ENCODE peak calls at places on chromosomes 6 and 20, in eight cellular contexts. One of them, this sample, is unnamed.

GRCh38 chr20:5835234-5835845 is 85.1 kb downstream of the SHLD1 start:
- DNase-seq in tibial nerve: no peak
- DNase-seq in suprapubic skin: no peak
- DNase-seq in transverse colon: no peak
- DNase-seq in SK-N-SH: peak; percentile 39
- DNase-seq in sigmoid colon: no peak
- DNase-seq in K562: no peak
- DNase-seq in ovary: peak; percentile 31
- DNase-seq in this sample: no peak

GRCh38 chr6:155117266-155117665 is 122.2 kb downstream of the TIAM2 start:
- DNase-seq in K562: no peak
- DNase-seq in ovary: no peak
- DNase-seq in SK-N-SH: no peak
- DNase-seq in tibial nerve: no peak
- DNase-seq in suprapubic skin: no peak
- DNase-seq in transverse colon: no peak
- DNase-seq in sigmoid colon: no peak
- DNase-seq in this sample: no peak

GRCh38 chr20:11144114-11144513 is 470.3 kb upstream of the JAG1 start:
- DNase-seq in ovary: no peak
- DNase-seq in tibial nerve: no peak
- DNase-seq in transverse colon: no peak
- DNase-seq in SK-N-SH: no peak
- DNase-seq in sigmoid colon: peak; percentile 72
- DNase-seq in suprapubic skin: no peak
- DNase-seq in K562: no peak
- DNase-seq in this sample: no peak

GRCh38 chr6:133502451-133503259 is 261.5 kb downstream of the EYA4 start:
- DNase-seq in suprapubic skin: no peak
- DNase-seq in ovary: peak; percentile 23
- DNase-seq in sigmoid colon: no peak
- DNase-seq in K562: no peak
- DNase-seq in tibial nerve: peak; percentile 19
- DNase-seq in SK-N-SH: no peak
- DNase-seq in transverse colon: no peak
- DNase-seq in this sample: no peak

GRCh38 chr20:45407783-45408645 is at the start of gene DBNDD2:
- DNase-seq in transverse colon: no peak
- DNase-seq in K562: no peak
- DNase-seq in ovary: no peak
- DNase-seq in tibial nerve: no peak
- DNase-seq in sigmoid colon: no peak
- DNase-seq in suprapubic skin: no peak
- DNase-seq in SK-N-SH: peak; percentile 24
- DNase-seq in this sample: no peak

GRCh38 chr20:45059022-45059728 is 41.8 kb downstream of the KCNS1 start:
- DNase-seq in K562: no peak
- DNase-seq in ovary: no peak
- DNase-seq in SK-N-SH: no peak
- DNase-seq in sigmoid colon: no peak
- DNase-seq in tibial nerve: no peak
- DNase-seq in transverse colon: no peak
- DNase-seq in suprapubic skin: no peak
- DNase-seq in this sample: no peak

GRCh38 chr20:55103188-55103587 is 627.8 kb downstream of the DOK5 start:
- DNase-seq in suprapubic skin: no peak
- DNase-seq in SK-N-SH: no peak
- DNase-seq in transverse colon: peak; percentile 73
- DNase-seq in K562: peak; percentile 78
- DNase-seq in sigmoid colon: no peak
- DNase-seq in ovary: no peak
- DNase-seq in tibial nerve: no peak
- DNase-seq in this sample: peak; percentile 61

GRCh38 chr20:57808266-57808866 is 98.6 kb upstream of the PMEPA1 start:
- DNase-seq in K562: no peak
- DNase-seq in suprapubic skin: no peak
- DNase-seq in SK-N-SH: no peak
- DNase-seq in tibial nerve: no peak
- DNase-seq in transverse colon: no peak
- DNase-seq in ovary: no peak
- DNase-seq in sigmoid colon: no peak
- DNase-seq in this sample: no peak

GRCh38 chr6:161355731-161356130 is 81.9 kb upstream of the AGPAT4 start:
- DNase-seq in SK-N-SH: no peak
- DNase-seq in tibial nerve: no peak
- DNase-seq in suprapubic skin: no peak
- DNase-seq in transverse colon: no peak
- DNase-seq in sigmoid colon: no peak
- DNase-seq in ovary: no peak
- DNase-seq in K562: no peak
- DNase-seq in this sample: no peak

GRCh38 chr6:87183687-87184086 is 28.3 kb downstream of the ZNF292 start:
- DNase-seq in sigmoid colon: no peak
- DNase-seq in SK-N-SH: no peak
- DNase-seq in K562: no peak
- DNase-seq in ovary: no peak
- DNase-seq in tibial nerve: no peak
- DNase-seq in transverse colon: no peak
- DNase-seq in suprapubic skin: no peak
- DNase-seq in this sample: no peak

GRCh38 chr6:156916108-156916801 is 139.1 kb downstream of the ARID1B start:
- DNase-seq in suprapubic skin: no peak
- DNase-seq in K562: no peak
- DNase-seq in sigmoid colon: no peak
- DNase-seq in ovary: no peak
- DNase-seq in SK-N-SH: no peak
- DNase-seq in tibial nerve: no peak
- DNase-seq in transverse colon: no peak
- DNase-seq in this sample: no peak

GRCh38 chr6:161523367-161523766 is 249.5 kb upstream of the AGPAT4 start:
- DNase-seq in sigmoid colon: no peak
- DNase-seq in tibial nerve: no peak
- DNase-seq in SK-N-SH: no peak
- DNase-seq in ovary: no peak
- DNase-seq in suprapubic skin: no peak
- DNase-seq in K562: no peak
- DNase-seq in transverse colon: no peak
- DNase-seq in this sample: no peak

GRCh38 chr6:142842423-142843261 is 102.3 kb downstream of the HIVEP2 start:
- DNase-seq in transverse colon: no peak
- DNase-seq in suprapubic skin: no peak
- DNase-seq in ovary: no peak
- DNase-seq in sigmoid colon: no peak
- DNase-seq in tibial nerve: no peak
- DNase-seq in K562: no peak
- DNase-seq in SK-N-SH: peak; percentile 25
- DNase-seq in this sample: no peak

GRCh38 chr6:55528624-55529023 is 50.4 kb downstream of the HMGCLL1 start:
- DNase-seq in tibial nerve: no peak
- DNase-seq in SK-N-SH: no peak
- DNase-seq in transverse colon: no peak
- DNase-seq in suprapubic skin: no peak
- DNase-seq in K562: no peak
- DNase-seq in sigmoid colon: no peak
- DNase-seq in ovary: no peak
- DNase-seq in this sample: no peak

GRCh38 chr20:48791014-48791413 is 36.8 kb downstream of the PREX1 start:
- DNase-seq in SK-N-SH: peak; percentile 35
- DNase-seq in K562: no peak
- DNase-seq in transverse colon: no peak
- DNase-seq in sigmoid colon: peak; percentile 11
- DNase-seq in suprapubic skin: no peak
- DNase-seq in ovary: no peak
- DNase-seq in tibial nerve: no peak
- DNase-seq in this sample: no peak

GRCh38 chr20:31630187-31630790 is 7.4 kb upstream of the COX4I2 start:
- DNase-seq in ovary: no peak
- DNase-seq in suprapubic skin: no peak
- DNase-seq in K562: no peak
- DNase-seq in sigmoid colon: no peak
- DNase-seq in tibial nerve: no peak
- DNase-seq in SK-N-SH: no peak
- DNase-seq in transverse colon: no peak
- DNase-seq in this sample: peak; percentile 91
- H3K36me3 ChIP-seq in ovary: no peaks in the 10 kb centered on the region
- H3K36me3 ChIP-seq in suprapubic skin: no peaks in the 10 kb centered on the region
- H3K36me3 ChIP-seq in K562: no peaks in the 10 kb centered on the region
- H3K36me3 ChIP-seq in sigmoid colon: no peaks in the 10 kb centered on the region
- H3K36me3 ChIP-seq in tibial nerve: no peaks in the 10 kb centered on the region
- H3K36me3 ChIP-seq in SK-N-SH: no peaks in the 10 kb centered on the region
- H3K36me3 ChIP-seq in transverse colon: no peaks in the 10 kb centered on the region
- H3K36me3 ChIP-seq in this sample: no peaks in the 10 kb centered on the region

DNA sequence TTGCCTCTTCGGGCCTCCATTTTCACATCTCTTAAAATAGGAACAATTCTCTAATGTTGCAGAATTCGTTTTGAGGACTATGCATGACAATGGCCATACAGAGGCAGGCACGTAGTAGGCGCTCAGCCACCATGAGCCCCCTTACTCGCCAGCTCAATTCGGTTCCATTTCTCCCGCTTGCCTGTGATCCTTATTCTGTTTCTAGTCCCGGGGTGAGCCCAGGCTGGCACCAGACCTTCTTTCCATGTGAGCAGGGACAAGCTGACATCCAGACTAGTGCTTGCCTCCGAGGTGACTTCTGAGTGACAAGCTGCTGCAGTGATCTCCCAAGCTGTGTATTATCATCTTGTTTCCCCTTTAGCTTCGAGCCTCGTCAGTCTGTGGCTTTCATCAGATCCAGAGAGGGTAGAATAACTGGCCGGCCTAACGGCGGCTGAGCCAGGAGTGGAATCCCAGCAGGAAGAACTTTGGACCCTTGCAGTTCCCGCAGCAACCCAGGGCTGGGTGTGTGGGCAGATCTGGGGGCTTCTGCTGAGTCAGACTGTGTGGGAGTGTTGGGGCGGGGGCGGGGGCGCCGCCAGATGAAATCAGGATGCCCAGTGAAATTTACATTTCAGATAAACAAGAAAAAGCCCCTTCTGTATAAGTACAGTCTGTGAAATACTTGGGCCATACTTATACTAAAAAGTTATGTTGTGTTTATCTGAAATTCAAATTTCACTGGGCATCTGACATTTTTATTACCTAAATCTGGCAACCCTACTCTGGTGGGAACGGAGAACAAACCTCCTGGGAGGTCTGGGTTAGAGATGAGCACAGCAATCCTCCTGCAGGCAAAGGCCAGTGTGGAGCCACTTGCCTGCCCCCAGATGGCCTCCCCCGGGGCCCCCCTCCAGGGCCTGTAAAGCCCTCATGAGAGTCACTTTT is 10.9 kb downstream of the BANF2 start:
- DNase-seq in sigmoid colon: no peak
- DNase-seq in K562: peak; percentile 17
- DNase-seq in ovary: no peak
- DNase-seq in suprapubic skin: no peak
- DNase-seq in SK-N-SH: no peak
- DNase-seq in transverse colon: peak; percentile 20
- DNase-seq in tibial nerve: no peak
- DNase-seq in this sample: no peak
- TF ChIP-seq EP300 in sigmoid colon: no peak
- TF ChIP-seq EP300 in K562: no peak
- TF ChIP-seq EP300 in ovary: no peak
- TF ChIP-seq EP300 in suprapubic skin: no peak
- TF ChIP-seq EP300 in SK-N-SH: no peak
- TF ChIP-seq EP300 in transverse colon: no peak
- TF ChIP-seq EP300 in tibial nerve: no peak
- TF ChIP-seq EP300 in this sample: no peak

DNA sequence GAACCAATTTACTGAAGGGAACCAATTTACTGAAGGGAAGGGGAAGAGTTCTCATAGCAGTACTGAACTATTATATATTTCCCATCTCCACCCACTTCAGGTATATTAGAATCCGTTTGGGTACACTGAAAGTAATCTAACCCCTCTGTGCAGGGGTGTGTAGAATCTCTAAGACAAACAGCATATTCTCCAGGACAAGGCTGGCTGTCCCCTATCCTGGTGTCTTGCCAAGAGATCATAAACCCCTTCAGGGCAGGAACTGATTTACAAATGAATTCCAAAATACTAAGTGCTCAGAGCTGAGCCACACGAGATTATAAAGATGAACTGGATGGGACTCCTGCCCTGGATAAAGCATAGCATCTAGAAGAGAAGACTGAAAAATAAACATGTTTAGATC is 9.2 kb downstream of the ASF1A start:
- DNase-seq in transverse colon: no peak
- DNase-seq in SK-N-SH: peak; percentile 8
- DNase-seq in suprapubic skin: no peak
- DNase-seq in ovary: no peak
- DNase-seq in tibial nerve: no peak
- DNase-seq in K562: no peak
- DNase-seq in sigmoid colon: no peak
- DNase-seq in this sample: no peak
- H3K36me3 ChIP-seq in transverse colon: no peaks in the 10 kb centered on the region
- H3K36me3 ChIP-seq in SK-N-SH: peaks cover 57% of the 10 kb centered on the region
- H3K36me3 ChIP-seq in suprapubic skin: peaks cover 44% of the 10 kb centered on the region
- H3K36me3 ChIP-seq in ovary: no peaks in the 10 kb centered on the region
- H3K36me3 ChIP-seq in tibial nerve: peaks cover 58% of the 10 kb centered on the region
- H3K36me3 ChIP-seq in K562: peaks cover 95% of the 10 kb centered on the region
- H3K36me3 ChIP-seq in sigmoid colon: peaks cover 4% of the 10 kb centered on the region
- H3K36me3 ChIP-seq in this sample: peaks cover 53% of the 10 kb centered on the region

GRCh38 chr6:111874030-111874425 is 776 bp upstream of the FYN start:
- DNase-seq in SK-N-SH: no peak
- DNase-seq in K562: no peak
- DNase-seq in transverse colon: peak; percentile 19
- DNase-seq in suprapubic skin: no peak
- DNase-seq in sigmoid colon: no peak
- DNase-seq in tibial nerve: peak; percentile 38
- DNase-seq in ovary: no peak
- DNase-seq in this sample: no peak
- TF ChIP-seq EP300 in SK-N-SH: no peak
- TF ChIP-seq EP300 in K562: no peak
- TF ChIP-seq EP300 in transverse colon: no peak
- TF ChIP-seq EP300 in suprapubic skin: no peak
- TF ChIP-seq EP300 in sigmoid colon: no peak
- TF ChIP-seq EP300 in tibial nerve: no peak
- TF ChIP-seq EP300 in ovary: no peak
- TF ChIP-seq EP300 in this sample: no peak

This sample was measured in stomach.